ENCODE peak calls at places on chromosomes 16 and 17, in seven cellular contexts. R is NB4, Z is endothelial cell, O is psoas muscle, V is fibroblast of pulmonary artery, W is HFFc6, G is AG04450. D is an unnamed sample.

GRCh38 chr17:16349461-16349860 is 3.8 kb downstream of the CENPV start:
- DNase-seq in O (no peak), Z (no peak), G (no peak), W (no peak), R (no peak), V (no peak), D (no peak)

GRCh38 chr16:27066655-27067054 is at the start of gene C16orf82:
- DNase-seq in V (no peak), O (no peak), R (no peak), W (no peak), Z (no peak), G (no peak), D (no peak)

GRCh38 chr17:63474174-63474913 is 2.5 kb upstream of the ACE start:
- DNase-seq in O (no peak), G (no peak), R (no peak), V (peak; percentile 52), W (no peak), Z (no peak), D (peak; percentile 46)

GRCh38 chr16:81798311-81799137 is 19.4 kb downstream of the PLCG2 start:
- DNase-seq in R (peak; percentile 98), Z (no peak), O (no peak), W (no peak), G (no peak), V (no peak), D (no peak)

GRCh38 chr16:58960034-58960433 is 225.9 kb upstream of the GOT2 start:
- DNase-seq in R (no peak), G (no peak), V (no peak), Z (no peak), O (no peak), W (no peak), D (no peak)

GRCh38 chr16:72637306-72637705 is 410.6 kb downstream of the ZFHX3 start:
- DNase-seq in Z (no peak), V (peak; percentile 79), W (peak; percentile 66), O (no peak), G (peak; percentile 34), R (no peak), D (no peak)

GRCh38 chr16:84502581-84502980 is 1.9 kb downstream of the MEAK7 start:
- DNase-seq in V (no peak), Z (no peak), O (no peak), R (no peak), G (no peak), W (peak; percentile 21), D (no peak)

GRCh38 chr16:4116328-4117249 is at the start of gene ADCY9:
- DNase-seq in O (peak; percentile 86), G (no peak), Z (peak; percentile 74), W (peak; percentile 38), V (peak; percentile 75), R (peak; percentile 83), D (peak; percentile 64)

GRCh38 chr17:7058831-7059447 is 15.0 kb upstream of the SLC16A11 start:
- DNase-seq in O (no peak), R (no peak), V (peak; percentile 80), W (no peak), G (no peak), Z (no peak), D (no peak)

GRCh38 chr16:10688291-10688690 is 6.4 kb downstream of the TEKT5 start:
- DNase-seq in V (no peak), Z (no peak), W (no peak), O (no peak), R (no peak), G (no peak), D (no peak)

GRCh38 chr16:35201151-35201550 is 1741.7 kb downstream of the TP53TG3F start:
- DNase-seq in R (no peak), V (no peak), W (no peak), O (no peak), G (no peak), Z (no peak), D (no peak)

GRCh38 chr17:56441331-56441730 is 152.2 kb upstream of the NOG start:
- DNase-seq in W (peak; percentile 82), O (no peak), G (peak; percentile 24), Z (no peak), R (no peak), V (peak; percentile 28), D (no peak)

GRCh38 chr16:65919116-65919515 is 447.4 kb upstream of the CDH5 start:
- DNase-seq in V (no peak), W (no peak), R (no peak), G (no peak), Z (no peak), O (no peak), D (no peak)

GRCh38 chr17:15944720-15945492 is at the start of gene ADORA2B:
- DNase-seq in V (peak; percentile 88), W (peak; percentile 17), R (peak; percentile 88), G (no peak), O (peak; percentile 66), Z (peak; percentile 84), D (no peak)

GRCh38 chr17:64277831-64278562 is 14.9 kb upstream of the TEX2 start:
- DNase-seq in W (no peak), O (no peak), G (no peak), R (no peak), Z (no peak), V (no peak), D (no peak)

GRCh38 chr16:74480150-74481029 is 59.1 kb upstream of the CLEC18B start:
- DNase-seq in O (peak; percentile 24), V (peak; percentile 31), W (peak; percentile 72), Z (no peak), G (no peak), R (no peak), D (peak; percentile 23)

GRCh38 chr17:2081564-2081963 is 26.7 kb downstream of the HIC1 start:
- DNase-seq in R (no peak), W (peak; percentile 71), G (no peak), O (no peak), V (peak; percentile 45), Z (no peak), D (no peak)

GRCh38 chr16:55453909-55454308 is 25.1 kb upstream of the MMP2 start:
- DNase-seq in Z (no peak), G (no peak), V (no peak), O (no peak), R (no peak), W (no peak), D (no peak)

GRCh38 chr16:87407511-87408112 is 15.5 kb downstream of the MAP1LC3B start:
- DNase-seq in O (peak; percentile 54), Z (no peak), R (peak; percentile 100), W (no peak), G (no peak), V (peak; percentile 26), D (peak; percentile 75)
- TF ChIP-seq CTCF in O (no peak), Z (no peak), R (no peak), W (no peak), G (no peak), V (no peak), D (no peak)

DNA sequence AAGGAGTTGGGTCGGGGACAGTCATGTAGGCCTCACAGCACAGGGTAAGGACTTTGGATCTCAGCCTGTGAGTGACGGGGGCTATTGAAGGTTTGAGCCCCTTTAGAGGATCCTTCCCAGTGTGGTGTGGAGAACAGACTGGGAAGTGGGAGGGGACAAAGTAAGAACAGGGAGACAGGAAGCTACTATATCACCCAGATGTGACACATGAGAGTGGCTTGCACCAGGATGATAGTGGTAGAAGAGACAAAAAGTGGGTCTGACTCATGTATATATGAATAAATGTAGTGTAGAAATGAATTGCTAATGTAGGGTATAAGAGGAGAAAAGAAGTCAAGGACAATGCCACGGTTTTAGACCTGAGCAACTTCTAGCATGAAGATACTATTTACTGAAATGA is 4.5 kb downstream of the NUP93 start:
- DNase-seq in O (no peak), R (no peak), G (no peak), V (no peak), Z (no peak), W (peak; percentile 30), D (no peak)
- TF ChIP-seq CTCF in O (no peak), R (no peak), G (no peak), V (no peak), Z (no peak), W (no peak), D (no peak)

DNA sequence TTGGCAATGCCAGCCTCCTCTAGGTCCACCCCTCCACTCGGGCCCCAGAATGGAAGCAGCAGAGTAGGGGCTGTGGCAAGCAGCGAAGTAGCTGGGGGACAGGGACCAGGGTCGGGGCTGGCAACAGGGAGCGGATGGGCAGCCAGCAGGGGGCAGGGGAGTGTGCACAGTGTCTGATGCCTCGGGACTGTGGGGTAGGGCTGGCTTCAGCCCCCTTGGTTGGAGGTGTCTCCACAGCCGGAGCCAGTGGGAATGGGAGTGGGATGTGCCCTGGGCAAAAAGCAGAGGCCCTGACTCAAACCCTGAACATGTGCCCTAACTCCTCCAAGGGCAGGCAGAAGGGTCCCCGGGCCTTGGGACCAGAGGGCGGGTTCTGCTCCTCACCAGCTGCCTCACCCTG is 18.5 kb upstream of the ARHGAP27 start:
- DNase-seq in G (no peak), V (no peak), O (no peak), Z (no peak), W (no peak), R (no peak), D (no peak)
- TF ChIP-seq CTCF in G (peak; percentile 8), V (no peak), O (no peak), Z (no peak), W (peak; percentile 33), R (peak; percentile 28), D (no peak)

GRCh38 chr17:39923230-39923629 is 4.2 kb downstream of the ORMDL3 start:
- DNase-seq in G (no peak), Z (no peak), W (no peak), V (no peak), R (no peak), O (no peak), D (no peak)

GRCh38 chr17:39922006-39922405 is 3.6 kb upstream of the GSDMB start:
- DNase-seq in G (no peak), V (no peak), R (no peak), W (no peak), Z (no peak), O (no peak), D (no peak)

GRCh38 chr17:39925282-39926134 is 1.9 kb downstream of the ORMDL3 start:
- DNase-seq in W (no peak), R (no peak), Z (no peak), O (no peak), V (no peak), G (no peak), D (no peak)

GRCh38 chr17:39924691-39925055 is 2.7 kb downstream of the ORMDL3 start:
- DNase-seq in R (no peak), G (no peak), V (no peak), Z (no peak), W (no peak), O (no peak), D (no peak)

GRCh38 chr17:39923836-39924690 is 3.3 kb downstream of the ORMDL3 start:
- DNase-seq in V (peak; percentile 29), R (no peak), O (no peak), Z (no peak), G (no peak), W (no peak), D (no peak)
- TF ChIP-seq CTCF in V (peak; percentile 27), R (no peak), O (no peak), Z (no peak), G (no peak), W (no peak), D (no peak)